ENCODE peak calls at places on chromosomes 5 and 9, in six cellular contexts. S, W, M, V, Y and A are unnamed samples.

GRCh38 chr9:34405719-34406118 is 29.0 kb upstream of the MYORG start:
- DNase-seq in S (no peak), M (no peak), W (peak), Y (no peak), V (no peak), A (no peak)

GRCh38 chr5:180130291-180130869 is 58.8 kb upstream of the RNF130 start:
- DNase-seq in Y (no peak), M (no peak), V (no peak), S (no peak), W (no peak), A (no peak)

GRCh38 chr5:50856720-50857119 is 190.3 kb downstream of the PARP8 start:
- DNase-seq in M (no peak), Y (no peak), W (no peak), S (no peak), V (no peak), A (peak)

GRCh38 chr5:95835682-95836405 is 13.3 kb upstream of the GLRX start:
- DNase-seq in V (no peak), M (no peak), W (no peak), Y (no peak), S (no peak), A (peak)

GRCh38 chr9:136773386-136774044 is 9.2 kb upstream of the LCN15 start:
- DNase-seq in S (peak), V (no peak), M (no peak), W (peak), Y (no peak), A (peak)

GRCh38 chr5:149550608-149551226 is 522 bp downstream of the CSNK1A1 start:
- DNase-seq in M (no peak), V (no peak), Y (no peak), S (peak), W (no peak), A (no peak)

GRCh38 chr5:42487077-42487476 is 63.8 kb downstream of the GHR start:
- DNase-seq in Y (no peak), V (no peak), M (no peak), S (no peak), W (no peak), A (no peak)

GRCh38 chr5:25190521-25191000 is 545.8 kb upstream of the CDH10 start:
- DNase-seq in M (no peak), V (no peak), Y (no peak), W (no peak), S (no peak), A (no peak)

GRCh38 chr5:8522635-8523034 is 653.7 kb downstream of the MTRR start:
- DNase-seq in V (no peak), Y (no peak), W (no peak), S (no peak), M (no peak), A (no peak)

GRCh38 chr9:97903168-97903567 is 19.1 kb downstream of the TRMO start:
- DNase-seq in S (no peak), Y (no peak), W (no peak), V (no peak), M (no peak), A (no peak)

GRCh38 chr5:81756016-81756415 is 5.1 kb upstream of the SSBP2 start:
- DNase-seq in V (peak), S (no peak), W (no peak), M (no peak), Y (no peak), A (no peak)